ENCODE peak calls at places on chromosomes 16 and 17, in seven cellular contexts. J is left kidney, D is mucosa of gallbladder, E is AG08396, S is T-cell, K is amniotic stem cell, V is left lung. F is an unnamed sample.
A peak's percentile ranks its signal among the peaks of the same experiment; 100 is the strongest.

GRCh38 chr16:67713647-67714273 is 5.4 kb downstream of the GFOD2 start:
- DNase-seq in J (no peak), D (no peak), E (no peak), S (no peak), K (no peak), V (no peak), F (no peak)

GRCh38 chr16:24728891-24729242 is 584 bp upstream of the TNRC6A start:
- DNase-seq in J (no peak), D (no peak), E (no peak), S (no peak), K (no peak), V (no peak), F (no peak)

GRCh38 chr16:27428035-27428785 is 26.2 kb downstream of the IL21R start:
- DNase-seq in J (no peak), D (peak; percentile 7), E (no peak), S (peak; percentile 2), K (no peak), V (no peak), F (peak; percentile 22)

GRCh38 chr17:58401287-58401686 is 16.0 kb downstream of the RNF43 start:
- DNase-seq in J (no peak), D (no peak), E (no peak), S (no peak), K (no peak), V (no peak), F (no peak)

GRCh38 chr17:49494937-49495841 is at the start of gene NGFR:
- DNase-seq in J (peak; percentile 83), D (peak; percentile 28), E (peak; percentile 79), S (peak; percentile 46), K (no peak), V (no peak), F (no peak)

GRCh38 chr17:81035389-81036127 is 607 bp downstream of the BAIAP2 start:
- DNase-seq in J (peak; percentile 70), D (no peak), E (no peak), S (peak; percentile 17), K (no peak), V (no peak), F (no peak)

GRCh38 chr16:84625556-84625955 is 7.7 kb upstream of the COTL1 start:
- DNase-seq in J (no peak), D (no peak), E (no peak), S (no peak), K (no peak), V (no peak), F (no peak)

GRCh38 chr17:39950871-39951348 is 11.9 kb upstream of the GSDMA start:
- DNase-seq in J (peak; percentile 50), D (no peak), E (no peak), S (no peak), K (no peak), V (no peak), F (peak; percentile 69)

GRCh38 chr17:45114117-45114932 is 18.0 kb downstream of the PLCD3 start:
- DNase-seq in J (peak; percentile 46), D (no peak), E (no peak), S (no peak), K (no peak), V (no peak), F (no peak)

GRCh38 chr17:76997981-76998531 is 129.9 kb downstream of the MGAT5B start:
- DNase-seq in J (peak; percentile 33), D (no peak), E (no peak), S (peak; percentile 74), K (no peak), V (no peak), F (no peak)

GRCh38 chr16:87538160-87538559 is 45.3 kb upstream of the ZCCHC14 start:
- DNase-seq in J (no peak), D (no peak), E (peak; percentile 47), S (no peak), K (no peak), V (no peak), F (no peak)

GRCh38 chr17:35052780-35053179 is 10.7 kb downstream of the RFFL start:
- DNase-seq in J (no peak), D (no peak), E (no peak), S (no peak), K (no peak), V (no peak), F (no peak)

GRCh38 chr17:7413346-7413985 is 5.8 kb downstream of the NLGN2 start:
- DNase-seq in J (no peak), D (no peak), E (peak; percentile 64), S (no peak), K (no peak), V (no peak), F (no peak)